ENCODE peak calls at places on chromosomes 6 and 20, in ten cellular contexts. One of them, this sample, is unnamed.

GRCh38 chr20:2207770-2208097 is 88.1 kb upstream of the TGM3 start:
- DNase-seq in aorta: no peak
- DNase-seq in RPMI8226: no peak
- DNase-seq in foreskin fibroblast: no peak
- DNase-seq in EH: no peak
- DNase-seq in Kasumi-1: no peak
- DNase-seq in A549: no peak
- DNase-seq in Caki2: no peak
- DNase-seq in stimulated activated CD8-positive, alpha-beta memory T cell treated with anti-CD3 and anti-CD28 coated beads, Interleukin-15, amount 100 ng/mL, for 4 hours: no peak
- DNase-seq in left lobe of liver: no peak
- DNase-seq in this sample: no peak

GRCh38 chr20:53565254-53565653 is 28.4 kb downstream of the ZNF217 start:
- DNase-seq in A549: no peak
- DNase-seq in RPMI8226: no peak
- DNase-seq in left lobe of liver: peak
- DNase-seq in Caki2: no peak
- DNase-seq in stimulated activated CD8-positive, alpha-beta memory T cell treated with anti-CD3 and anti-CD28 coated beads, Interleukin-15, amount 100 ng/mL, for 4 hours: no peak
- DNase-seq in foreskin fibroblast: no peak
- DNase-seq in Kasumi-1: no peak
- DNase-seq in EH: no peak
- DNase-seq in aorta: no peak
- DNase-seq in this sample: no peak

GRCh38 chr6:129475477-129476247 is 234.3 kb downstream of the ARHGAP18 start:
- DNase-seq in Caki2: no peak
- DNase-seq in stimulated activated CD8-positive, alpha-beta memory T cell treated with anti-CD3 and anti-CD28 coated beads, Interleukin-15, amount 100 ng/mL, for 4 hours: no peak
- DNase-seq in aorta: no peak
- DNase-seq in Kasumi-1: no peak
- DNase-seq in RPMI8226: no peak
- DNase-seq in foreskin fibroblast: no peak
- DNase-seq in EH: no peak
- DNase-seq in left lobe of liver: no peak
- DNase-seq in A549: no peak
- DNase-seq in this sample: no peak

GRCh38 chr6:107264357-107264831 is 149.1 kb upstream of the BEND3 start:
- DNase-seq in aorta: no peak
- DNase-seq in RPMI8226: no peak
- DNase-seq in stimulated activated CD8-positive, alpha-beta memory T cell treated with anti-CD3 and anti-CD28 coated beads, Interleukin-15, amount 100 ng/mL, for 4 hours: no peak
- DNase-seq in foreskin fibroblast: peak
- DNase-seq in A549: peak
- DNase-seq in Kasumi-1: no peak
- DNase-seq in EH: peak
- DNase-seq in left lobe of liver: no peak
- DNase-seq in Caki2: peak
- DNase-seq in this sample: peak

GRCh38 chr20:62616728-62617621 is 25.3 kb upstream of the SLCO4A1 start:
- DNase-seq in foreskin fibroblast: peak
- DNase-seq in EH: peak
- DNase-seq in left lobe of liver: peak
- DNase-seq in aorta: peak
- DNase-seq in Caki2: peak
- DNase-seq in Kasumi-1: peak
- DNase-seq in A549: peak
- DNase-seq in RPMI8226: peak
- DNase-seq in stimulated activated CD8-positive, alpha-beta memory T cell treated with anti-CD3 and anti-CD28 coated beads, Interleukin-15, amount 100 ng/mL, for 4 hours: peak
- DNase-seq in this sample: peak

GRCh38 chr6:166862287-166862977 is 93.9 kb downstream of the RNASET2 start:
- DNase-seq in EH: peak
- DNase-seq in aorta: no peak
- DNase-seq in Kasumi-1: no peak
- DNase-seq in left lobe of liver: no peak
- DNase-seq in stimulated activated CD8-positive, alpha-beta memory T cell treated with anti-CD3 and anti-CD28 coated beads, Interleukin-15, amount 100 ng/mL, for 4 hours: no peak
- DNase-seq in A549: peak
- DNase-seq in RPMI8226: no peak
- DNase-seq in foreskin fibroblast: peak
- DNase-seq in Caki2: no peak
- DNase-seq in this sample: no peak

GRCh38 chr6:122187186-122187585 is 212.3 kb upstream of the HSF2 start:
- DNase-seq in Kasumi-1: no peak
- DNase-seq in left lobe of liver: no peak
- DNase-seq in Caki2: no peak
- DNase-seq in A549: no peak
- DNase-seq in aorta: no peak
- DNase-seq in stimulated activated CD8-positive, alpha-beta memory T cell treated with anti-CD3 and anti-CD28 coated beads, Interleukin-15, amount 100 ng/mL, for 4 hours: no peak
- DNase-seq in EH: no peak
- DNase-seq in foreskin fibroblast: no peak
- DNase-seq in RPMI8226: no peak
- DNase-seq in this sample: no peak

GRCh38 chr6:44925100-44925739 is 402.9 kb upstream of the RUNX2 start:
- DNase-seq in left lobe of liver: no peak
- DNase-seq in stimulated activated CD8-positive, alpha-beta memory T cell treated with anti-CD3 and anti-CD28 coated beads, Interleukin-15, amount 100 ng/mL, for 4 hours: no peak
- DNase-seq in A549: no peak
- DNase-seq in Caki2: no peak
- DNase-seq in foreskin fibroblast: no peak
- DNase-seq in Kasumi-1: no peak
- DNase-seq in EH: peak
- DNase-seq in aorta: no peak
- DNase-seq in RPMI8226: no peak
- DNase-seq in this sample: peak

GRCh38 chr20:32681175-32682084 is 7.7 kb upstream of the C20orf203 start:
- DNase-seq in A549: no peak
- DNase-seq in Caki2: peak
- DNase-seq in left lobe of liver: no peak
- DNase-seq in stimulated activated CD8-positive, alpha-beta memory T cell treated with anti-CD3 and anti-CD28 coated beads, Interleukin-15, amount 100 ng/mL, for 4 hours: no peak
- DNase-seq in RPMI8226: peak
- DNase-seq in aorta: no peak
- DNase-seq in Kasumi-1: peak
- DNase-seq in EH: peak
- DNase-seq in foreskin fibroblast: no peak
- DNase-seq in this sample: peak

GRCh38 chr6:169172946-169173345 is 80.7 kb downstream of the THBS2 start:
- DNase-seq in aorta: no peak
- DNase-seq in RPMI8226: no peak
- DNase-seq in left lobe of liver: no peak
- DNase-seq in Caki2: no peak
- DNase-seq in foreskin fibroblast: no peak
- DNase-seq in EH: peak
- DNase-seq in Kasumi-1: no peak
- DNase-seq in A549: no peak
- DNase-seq in stimulated activated CD8-positive, alpha-beta memory T cell treated with anti-CD3 and anti-CD28 coated beads, Interleukin-15, amount 100 ng/mL, for 4 hours: no peak
- DNase-seq in this sample: no peak

GRCh38 chr6:168574699-168575195 is 133.8 kb downstream of the SMOC2 start:
- DNase-seq in stimulated activated CD8-positive, alpha-beta memory T cell treated with anti-CD3 and anti-CD28 coated beads, Interleukin-15, amount 100 ng/mL, for 4 hours: no peak
- DNase-seq in RPMI8226: peak
- DNase-seq in EH: no peak
- DNase-seq in A549: no peak
- DNase-seq in foreskin fibroblast: no peak
- DNase-seq in left lobe of liver: no peak
- DNase-seq in aorta: peak
- DNase-seq in Kasumi-1: no peak
- DNase-seq in Caki2: no peak
- DNase-seq in this sample: no peak